ENCODE peak calls at places on chromosomes 13 and 19, in six cellular contexts. R is transverse colon, E is stomach, Q is GM12878, X is HepG2, Z is H1. D is an unnamed sample.

GRCh38 chr19:17202249-17202648 is 12.9 kb upstream of the USE1 start:
- DNase-seq in R (no peak), E (no peak), Q (no peak), X (no peak), Z (no peak), D (no peak)

GRCh38 chr13:34748078-34748477 is 194.0 kb upstream of the NBEA start:
- DNase-seq in R (peak), E (no peak), Q (no peak), X (no peak), Z (no peak), D (no peak)

GRCh38 chr19:56637976-56638555 is 4.9 kb upstream of the SMIM17 start:
- DNase-seq in R (no peak), E (peak), Q (no peak), X (peak), Z (peak), D (no peak)

GRCh38 chr13:48493076-48493765 is 39.7 kb downstream of the RCBTB2 start:
- DNase-seq in R (no peak), E (no peak), Q (no peak), X (no peak), Z (no peak), D (no peak)

GRCh38 chr19:2135474-2136402 is 15.6 kb downstream of the AP3D1 start:
- DNase-seq in R (no peak), E (no peak), Q (no peak), X (no peak), Z (no peak), D (no peak)

GRCh38 chr19:19539738-19540703 is 2.0 kb downstream of the CILP2 start:
- DNase-seq in R (peak), E (peak), Q (no peak), X (no peak), Z (peak), D (no peak)

GRCh38 chr13:52644108-52644507 is 1.9 kb downstream of the HNRNPA1L2 start:
- DNase-seq in R (no peak), E (no peak), Q (no peak), X (no peak), Z (no peak), D (no peak)

GRCh38 chr13:112510002-112510780 is 77.8 kb downstream of the TUBGCP3 start:
- DNase-seq in R (no peak), E (no peak), Q (no peak), X (peak), Z (peak), D (no peak)

GRCh38 chr13:44402902-44403719 is 29.5 kb downstream of the SERP2 start:
- DNase-seq in R (peak), E (peak), Q (no peak), X (no peak), Z (no peak), D (no peak)

GRCh38 chr19:17293605-17294004 is 9.6 kb downstream of the ABHD8 start:
- DNase-seq in R (no peak), E (no peak), Q (no peak), X (no peak), Z (no peak), D (no peak)

GRCh38 chr13:58018865-58019264 is 387.3 kb downstream of the PCDH17 start:
- DNase-seq in R (no peak), E (no peak), Q (no peak), X (no peak), Z (no peak), D (no peak)

GRCh38 chr19:49437231-49437630 is 4.1 kb downstream of the SLC17A7 start:
- DNase-seq in R (no peak), E (no peak), Q (no peak), X (no peak), Z (no peak), D (no peak)

GRCh38 chr19:36163813-36164212 is 11.6 kb upstream of the COX7A1 start:
- DNase-seq in R (no peak), E (no peak), Q (no peak), X (no peak), Z (no peak), D (no peak)

GRCh38 chr13:40519637-40520036 is 146.8 kb downstream of the FOXO1 start:
- DNase-seq in R (no peak), E (no peak), Q (no peak), X (no peak), Z (no peak), D (no peak)

GRCh38 chr19:17259934-17260333 is 4.6 kb downstream of the USHBP1 start:
- DNase-seq in R (no peak), E (no peak), Q (no peak), X (no peak), Z (no peak), D (no peak)

GRCh38 chr19:29964171-29964570 is 22.1 kb downstream of the URI1 start:
- DNase-seq in R (no peak), E (no peak), Q (no peak), X (no peak), Z (no peak), D (no peak)

GRCh38 chr13:113848431-113849260 is 15.2 kb downstream of the GAS6 start:
- DNase-seq in R (peak), E (peak), Q (no peak), X (no peak), Z (peak), D (no peak)

GRCh38 chr19:58128041-58128685 is 22.4 kb downstream of the ZNF329 start:
- DNase-seq in R (no peak), E (no peak), Q (no peak), X (no peak), Z (no peak), D (no peak)

GRCh38 chr13:62512194-62513141 is 1096.8 kb upstream of the PCDH20 start:
- DNase-seq in R (peak), E (peak), Q (peak), X (peak), Z (peak), D (peak)

GRCh38 chr13:33763021-33763420 is 54.9 kb upstream of the RFC3 start:
- DNase-seq in R (no peak), E (no peak), Q (no peak), X (no peak), Z (no peak), D (no peak)

GRCh38 chr19:1492474-1493006 is 1.6 kb downstream of the REEP6 start:
- DNase-seq in R (no peak), E (no peak), Q (no peak), X (no peak), Z (no peak), D (peak)

DNA sequence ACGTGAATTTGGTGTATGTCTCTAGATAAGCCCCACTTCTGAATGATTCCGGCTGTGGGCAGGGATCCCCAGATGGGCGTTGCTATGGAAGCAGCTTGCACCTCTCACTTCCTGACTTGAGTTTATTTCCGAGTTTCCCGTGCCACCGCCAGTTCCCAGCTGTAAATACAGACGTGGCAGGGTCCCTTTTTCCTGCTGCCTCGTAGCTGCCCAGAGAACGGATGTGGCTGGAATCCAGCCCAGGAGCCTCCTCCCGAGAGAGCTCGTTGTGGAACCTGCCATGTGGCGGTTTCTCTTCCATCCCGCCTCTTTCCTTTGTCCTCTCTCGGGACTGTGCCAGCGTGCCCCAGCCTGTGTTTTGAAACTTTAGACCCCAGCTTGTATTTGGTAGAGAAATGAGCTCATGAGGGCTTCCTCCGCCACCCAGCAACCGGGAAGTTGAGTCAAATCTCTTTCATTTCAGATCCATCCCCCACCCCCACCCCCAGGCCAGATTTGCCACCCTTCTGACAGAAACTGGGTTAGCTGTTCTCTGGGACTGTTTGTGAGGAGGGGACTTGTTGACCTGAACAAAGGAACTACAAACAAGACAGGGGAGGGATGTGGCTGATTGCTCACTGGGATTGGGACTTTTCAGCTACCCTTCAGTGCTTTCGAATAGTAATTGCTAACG is 96.6 kb downstream of the SIPA1L3 start:
- DNase-seq in R (peak), E (peak), Q (peak), X (no peak), Z (peak), D (peak)
- TF ChIP-seq POLR2A in R (no peak), E (no peak), Q (peak), X (no peak), Z (no peak), D (peak)

GRCh38 chr19:7478173-7478842 is 10.5 kb downstream of the PEX11G start:
- DNase-seq in R (no peak), E (no peak), Q (no peak), X (no peak), Z (no peak), D (no peak)
- TF ChIP-seq EP300 in R (no peak), E (no peak), Q (no peak), X (no peak), Z (no peak), D (no peak)

GRCh38 chr13:98945863-98946605 is 31.8 kb downstream of the DOCK9 start:
- DNase-seq in R (no peak), E (no peak), Q (no peak), X (no peak), Z (no peak), D (no peak)
- TF ChIP-seq POLR2AphosphoS5 in R (no peak), E (no peak), Q (no peak), X (no peak), Z (no peak), D (no peak)

GRCh38 chr19:44748426-44749254 is at the start of gene BCL3:
- DNase-seq in R (peak), E (peak), Q (no peak), X (no peak), Z (no peak), D (no peak)
- TF ChIP-seq POLR2A in R (peak), E (no peak), Q (peak), X (no peak), Z (no peak), D (no peak)

GRCh38 chr19:42268142-42268703 is 829 bp upstream of the CIC start:
- DNase-seq in R (peak), E (peak), Q (peak), X (peak), Z (peak), D (peak)

GRCh38 chr19:42271045-42271419 is 2.0 kb downstream of the CIC start:
- DNase-seq in R (no peak), E (no peak), Q (no peak), X (no peak), Z (no peak), D (no peak)

GRCh38 chr19:42268704-42269517 is at the start of gene CIC:
- DNase-seq in R (peak), E (peak), Q (peak), X (peak), Z (peak), D (peak)

GRCh38 chr19:42270346-42271044 is 1.4 kb downstream of the CIC start:
- DNase-seq in R (peak), E (peak), Q (no peak), X (no peak), Z (no peak), D (peak)

GRCh38 chr19:42269518-42270345 is 680 bp downstream of the CIC start:
- DNase-seq in R (no peak), E (no peak), Q (no peak), X (no peak), Z (no peak), D (peak)
- TF ChIP-seq EP300 in R (no peak), E (no peak), Q (no peak), X (no peak), Z (no peak), D (no peak)

GRCh38 chr19:45515807-45516401 is 8.6 kb downstream of the VASP start:
- DNase-seq in R (peak), E (no peak), Q (no peak), X (no peak), Z (no peak), D (no peak)

GRCh38 chr19:45515081-45515624 is 7.9 kb downstream of the VASP start:
- DNase-seq in R (peak), E (no peak), Q (peak), X (peak), Z (no peak), D (no peak)

GRCh38 chr19:45512881-45513483 is 5.7 kb downstream of the VASP start:
- DNase-seq in R (no peak), E (no peak), Q (no peak), X (no peak), Z (no peak), D (no peak)

GRCh38 chr19:45517238-45517637 is 10.0 kb downstream of the VASP start:
- DNase-seq in R (no peak), E (no peak), Q (no peak), X (no peak), Z (no peak), D (no peak)

GRCh38 chr19:45514376-45515051 is 7.2 kb downstream of the VASP start:
- DNase-seq in R (peak), E (peak), Q (no peak), X (peak), Z (no peak), D (no peak)
- TF ChIP-seq POLR2AphosphoS5 in R (no peak), E (peak), Q (no peak), X (no peak), Z (no peak), D (no peak)

GRCh38 chr19:6697291-6697690 is 23.2 kb downstream of the C3 start:
- DNase-seq in R (no peak), E (no peak), Q (no peak), X (no peak), Z (no peak), D (no peak)
- TF ChIP-seq POLR2A in R (no peak), E (no peak), Q (no peak), X (peak), Z (no peak), D (no peak)

DNA sequence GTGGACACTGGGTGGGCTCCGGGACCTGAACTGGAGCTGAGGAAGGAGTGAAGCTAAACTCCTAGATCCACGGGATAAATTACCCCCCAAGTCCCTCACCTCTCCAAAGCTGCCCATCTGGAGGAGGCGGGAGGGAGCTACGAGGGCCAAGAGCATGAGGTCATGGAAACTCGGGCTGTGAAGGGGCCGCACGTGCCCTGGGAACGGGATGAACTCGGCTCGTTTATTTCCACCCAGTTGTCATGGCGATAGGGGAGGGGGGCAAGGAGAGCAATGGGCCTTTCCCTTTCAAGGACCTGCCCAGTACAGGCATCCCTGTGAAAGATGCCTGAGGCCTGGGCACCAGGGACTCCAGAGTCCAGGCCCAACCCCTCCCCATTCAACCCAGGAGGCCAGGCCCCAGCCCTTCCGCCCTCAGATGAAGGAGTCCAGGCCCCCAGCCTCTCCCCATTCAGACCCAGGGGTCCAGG is 3.8 kb downstream of the PPP1R12C start:
- DNase-seq in R (peak), E (peak), Q (no peak), X (peak), Z (peak), D (peak)
- TF ChIP-seq EP300 in R (peak), E (peak), Q (no peak), X (no peak), Z (no peak), D (peak)

D was measured in suprapubic skin.